ENCODE peak calls at places on chromosomes 16 and 17, in eight cellular contexts. One of them, this sample, is unnamed. For H3K36me3, the result is how much of the 10 kb centered on the place peaks cover.

GRCh38 chr16:4706871-4707270 is 13.5 kb downstream of the NUDT16L1 start:
- DNase-seq in neural progenitor cell: no peak
- DNase-seq in WERI-Rb-1: peak
- DNase-seq in heart right ventricle: no peak
- DNase-seq in Karpas-422: no peak
- DNase-seq in lung: no peak
- DNase-seq in body of pancreas: no peak
- DNase-seq in HCT116: no peak
- DNase-seq in this sample: no peak

GRCh38 chr17:1122681-1123396 is 56.9 kb downstream of the ABR start:
- DNase-seq in body of pancreas: peak
- DNase-seq in HCT116: peak
- DNase-seq in lung: peak
- DNase-seq in WERI-Rb-1: peak
- DNase-seq in Karpas-422: peak
- DNase-seq in heart right ventricle: peak
- DNase-seq in neural progenitor cell: peak
- DNase-seq in this sample: no peak

GRCh38 chr16:13923703-13924298 is 3.8 kb downstream of the ERCC4 start:
- DNase-seq in lung: no peak
- DNase-seq in heart right ventricle: no peak
- DNase-seq in body of pancreas: no peak
- DNase-seq in WERI-Rb-1: no peak
- DNase-seq in neural progenitor cell: peak
- DNase-seq in Karpas-422: peak
- DNase-seq in HCT116: peak
- DNase-seq in this sample: no peak

GRCh38 chr17:62900096-62900495 is 65.9 kb upstream of the TANC2 start:
- DNase-seq in Karpas-422: no peak
- DNase-seq in lung: no peak
- DNase-seq in heart right ventricle: no peak
- DNase-seq in neural progenitor cell: no peak
- DNase-seq in body of pancreas: no peak
- DNase-seq in WERI-Rb-1: no peak
- DNase-seq in HCT116: no peak
- DNase-seq in this sample: no peak

GRCh38 chr16:55552621-55553020 is 13.9 kb upstream of the CAPNS2 start:
- DNase-seq in lung: no peak
- DNase-seq in heart right ventricle: no peak
- DNase-seq in neural progenitor cell: no peak
- DNase-seq in WERI-Rb-1: no peak
- DNase-seq in Karpas-422: no peak
- DNase-seq in body of pancreas: no peak
- DNase-seq in HCT116: no peak
- DNase-seq in this sample: no peak

GRCh38 chr17:17084941-17085340 is 42.7 kb downstream of the MPRIP start:
- DNase-seq in Karpas-422: no peak
- DNase-seq in lung: no peak
- DNase-seq in neural progenitor cell: no peak
- DNase-seq in body of pancreas: no peak
- DNase-seq in heart right ventricle: no peak
- DNase-seq in WERI-Rb-1: no peak
- DNase-seq in HCT116: no peak
- DNase-seq in this sample: peak

GRCh38 chr17:31251075-31251474 is 46.0 kb downstream of the OMG start:
- DNase-seq in heart right ventricle: no peak
- DNase-seq in body of pancreas: no peak
- DNase-seq in Karpas-422: no peak
- DNase-seq in WERI-Rb-1: no peak
- DNase-seq in HCT116: no peak
- DNase-seq in neural progenitor cell: no peak
- DNase-seq in lung: no peak
- DNase-seq in this sample: no peak

GRCh38 chr16:26963109-26963508 is 103.6 kb upstream of the C16orf82 start:
- DNase-seq in lung: no peak
- DNase-seq in WERI-Rb-1: peak
- DNase-seq in Karpas-422: peak
- DNase-seq in heart right ventricle: no peak
- DNase-seq in body of pancreas: no peak
- DNase-seq in neural progenitor cell: peak
- DNase-seq in HCT116: peak
- DNase-seq in this sample: no peak

GRCh38 chr17:50133028-50133768 is 3.2 kb upstream of the SAMD14 start:
- DNase-seq in HCT116: no peak
- DNase-seq in neural progenitor cell: no peak
- DNase-seq in heart right ventricle: peak
- DNase-seq in WERI-Rb-1: no peak
- DNase-seq in lung: no peak
- DNase-seq in body of pancreas: no peak
- DNase-seq in Karpas-422: no peak
- DNase-seq in this sample: no peak

GRCh38 chr17:76696763-76697701 is 13.7 kb downstream of the MXRA7 start:
- DNase-seq in WERI-Rb-1: no peak
- DNase-seq in heart right ventricle: peak
- DNase-seq in HCT116: no peak
- DNase-seq in lung: no peak
- DNase-seq in neural progenitor cell: no peak
- DNase-seq in Karpas-422: no peak
- DNase-seq in body of pancreas: no peak
- DNase-seq in this sample: no peak

GRCh38 chr16:29683543-29684090 is 4.6 kb downstream of the QPRT start:
- DNase-seq in heart right ventricle: no peak
- DNase-seq in WERI-Rb-1: no peak
- DNase-seq in lung: no peak
- DNase-seq in neural progenitor cell: no peak
- DNase-seq in body of pancreas: no peak
- DNase-seq in Karpas-422: no peak
- DNase-seq in HCT116: no peak
- DNase-seq in this sample: no peak

GRCh38 chr17:49566668-49567071 is 9.0 kb upstream of the NXPH3 start:
- DNase-seq in HCT116: no peak
- DNase-seq in heart right ventricle: no peak
- DNase-seq in WERI-Rb-1: no peak
- DNase-seq in neural progenitor cell: no peak
- DNase-seq in lung: no peak
- DNase-seq in Karpas-422: no peak
- DNase-seq in body of pancreas: peak
- DNase-seq in this sample: no peak

GRCh38 chr17:39658760-39659159 is 6.4 kb upstream of the TCAP start:
- DNase-seq in neural progenitor cell: no peak
- DNase-seq in Karpas-422: no peak
- DNase-seq in HCT116: no peak
- DNase-seq in WERI-Rb-1: no peak
- DNase-seq in lung: no peak
- DNase-seq in heart right ventricle: no peak
- DNase-seq in body of pancreas: no peak
- DNase-seq in this sample: no peak

GRCh38 chr17:8413321-8413720 is 15.7 kb upstream of the RNF222 start:
- DNase-seq in neural progenitor cell: no peak
- DNase-seq in body of pancreas: no peak
- DNase-seq in heart right ventricle: no peak
- DNase-seq in Karpas-422: no peak
- DNase-seq in HCT116: no peak
- DNase-seq in WERI-Rb-1: no peak
- DNase-seq in lung: no peak
- DNase-seq in this sample: no peak
- H3K4me3 ChIP-seq in neural progenitor cell: no peak
- H3K4me3 ChIP-seq in body of pancreas: no peak
- H3K4me3 ChIP-seq in heart right ventricle: no peak
- H3K4me3 ChIP-seq in Karpas-422: no peak
- H3K4me3 ChIP-seq in HCT116: no peak
- H3K4me3 ChIP-seq in WERI-Rb-1: no peak
- H3K4me3 ChIP-seq in lung: no peak
- H3K4me3 ChIP-seq in this sample: no peak

DNA sequence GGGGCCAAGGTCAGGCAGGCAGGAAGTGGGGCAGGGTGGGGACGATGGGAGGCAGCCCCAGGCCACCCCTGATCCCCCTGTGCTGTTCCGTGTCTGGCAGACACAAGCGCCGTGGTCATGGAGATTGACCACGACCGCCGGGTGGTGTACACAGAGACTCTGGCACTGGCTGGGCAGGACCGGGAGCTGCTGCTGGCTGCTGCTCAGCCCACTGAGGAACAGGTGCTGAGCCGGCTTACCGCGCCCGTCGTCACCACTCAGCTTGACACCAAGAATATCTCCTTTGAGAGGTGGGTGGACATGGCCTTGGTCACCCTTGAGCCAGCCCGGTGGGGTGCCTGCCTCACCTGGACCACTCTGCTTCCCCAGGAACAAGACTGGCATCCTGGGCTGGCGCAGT is 13.7 kb downstream of the CORO6 start:
- DNase-seq in heart right ventricle: no peak
- DNase-seq in neural progenitor cell: no peak
- DNase-seq in body of pancreas: no peak
- DNase-seq in lung: no peak
- DNase-seq in WERI-Rb-1: no peak
- DNase-seq in Karpas-422: no peak
- DNase-seq in HCT116: no peak
- DNase-seq in this sample: peak
- H3K36me3 ChIP-seq in heart right ventricle: under half
- H3K36me3 ChIP-seq in neural progenitor cell: under half
- H3K36me3 ChIP-seq in body of pancreas: under half
- H3K36me3 ChIP-seq in lung: under half
- H3K36me3 ChIP-seq in WERI-Rb-1: under half
- H3K36me3 ChIP-seq in Karpas-422: under half
- H3K36me3 ChIP-seq in HCT116: under half
- H3K36me3 ChIP-seq in this sample: under half

DNA sequence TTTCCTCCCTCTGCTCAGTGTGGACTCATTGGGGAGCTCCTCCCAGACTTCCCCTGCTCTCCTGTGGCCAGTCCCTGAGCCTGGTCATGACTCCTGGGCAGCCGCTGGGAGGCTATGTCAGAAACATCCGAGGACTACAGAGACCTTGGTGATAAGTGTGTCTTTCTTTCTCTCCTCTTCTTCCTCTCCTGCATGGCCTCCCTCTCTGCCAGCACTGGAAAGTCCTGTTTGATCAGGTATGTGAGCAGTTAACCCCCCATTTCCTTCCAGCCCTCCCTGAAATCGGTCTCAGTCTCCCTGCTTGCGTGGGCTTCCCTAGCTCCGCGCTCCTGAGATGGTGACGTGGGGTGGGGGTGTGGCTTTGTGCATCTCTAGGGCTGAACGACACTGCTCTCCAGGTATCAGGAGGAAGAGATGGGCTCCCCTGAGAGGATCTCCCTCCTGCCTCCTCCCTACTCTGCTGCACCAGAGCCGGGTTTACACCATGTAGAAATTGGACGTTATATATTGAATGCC is 2.1 kb downstream of the RHBDL3 start:
- DNase-seq in lung: no peak
- DNase-seq in WERI-Rb-1: peak
- DNase-seq in neural progenitor cell: peak
- DNase-seq in HCT116: no peak
- DNase-seq in heart right ventricle: no peak
- DNase-seq in Karpas-422: no peak
- DNase-seq in body of pancreas: peak
- DNase-seq in this sample: no peak
- H3K4me3 ChIP-seq in lung: no peak
- H3K4me3 ChIP-seq in WERI-Rb-1: peak
- H3K4me3 ChIP-seq in neural progenitor cell: no peak
- H3K4me3 ChIP-seq in HCT116: no peak
- H3K4me3 ChIP-seq in heart right ventricle: no peak
- H3K4me3 ChIP-seq in Karpas-422: no peak
- H3K4me3 ChIP-seq in body of pancreas: no peak
- H3K4me3 ChIP-seq in this sample: no peak

GRCh38 chr16:84983308-84983707 is 28.0 kb downstream of the ZDHHC7 start:
- DNase-seq in heart right ventricle: no peak
- DNase-seq in WERI-Rb-1: no peak
- DNase-seq in lung: peak
- DNase-seq in body of pancreas: no peak
- DNase-seq in HCT116: no peak
- DNase-seq in Karpas-422: no peak
- DNase-seq in neural progenitor cell: no peak
- DNase-seq in this sample: no peak
- H3K36me3 ChIP-seq in heart right ventricle: under half
- H3K36me3 ChIP-seq in WERI-Rb-1: under half
- H3K36me3 ChIP-seq in lung: under half
- H3K36me3 ChIP-seq in body of pancreas: under half
- H3K36me3 ChIP-seq in HCT116: under half
- H3K36me3 ChIP-seq in Karpas-422: under half
- H3K36me3 ChIP-seq in neural progenitor cell: under half
- H3K36me3 ChIP-seq in this sample: half or more

DNA sequence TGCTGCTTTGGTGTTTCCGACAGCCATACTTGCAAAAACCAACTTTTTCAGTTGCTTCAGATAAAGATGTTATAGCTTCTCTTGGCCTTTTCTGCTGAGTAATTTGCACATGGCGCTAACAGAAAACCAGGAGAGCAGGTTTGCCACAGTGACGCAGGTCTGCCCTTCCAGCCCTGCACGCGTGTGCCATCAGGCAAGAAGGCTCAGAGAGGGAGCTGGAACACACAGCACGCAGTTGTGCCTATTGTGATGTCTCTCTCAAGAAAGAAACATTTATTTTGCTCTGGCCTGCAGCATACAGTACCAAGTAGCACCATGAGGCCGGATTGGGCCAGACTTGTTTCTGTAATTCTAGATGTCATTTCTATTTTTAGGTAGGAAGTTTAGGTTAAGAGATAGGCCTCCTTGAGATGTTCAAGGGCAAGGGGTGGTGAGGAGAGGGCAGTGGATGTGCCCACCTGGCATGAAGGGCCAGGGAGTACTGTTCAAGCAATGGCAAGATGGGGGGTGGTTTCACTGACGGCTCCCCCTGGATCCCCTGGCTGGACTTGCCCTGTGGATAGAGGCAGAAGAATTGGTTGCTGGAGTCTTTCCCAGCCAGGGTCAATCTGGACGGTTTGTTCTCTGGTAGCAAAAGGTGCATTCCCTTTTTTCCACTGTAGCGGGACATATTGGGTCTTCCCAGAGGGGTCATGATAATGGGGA is 1.9 kb downstream of the CBX2 start:
- DNase-seq in neural progenitor cell: no peak
- DNase-seq in HCT116: no peak
- DNase-seq in WERI-Rb-1: no peak
- DNase-seq in Karpas-422: no peak
- DNase-seq in heart right ventricle: no peak
- DNase-seq in body of pancreas: no peak
- DNase-seq in lung: no peak
- DNase-seq in this sample: no peak
- H3K4me3 ChIP-seq in neural progenitor cell: peak
- H3K4me3 ChIP-seq in HCT116: no peak
- H3K4me3 ChIP-seq in WERI-Rb-1: peak
- H3K4me3 ChIP-seq in Karpas-422: no peak
- H3K4me3 ChIP-seq in heart right ventricle: no peak
- H3K4me3 ChIP-seq in body of pancreas: no peak
- H3K4me3 ChIP-seq in lung: no peak
- H3K4me3 ChIP-seq in this sample: no peak

GRCh38 chr17:10683853-10684252 is 13.5 kb downstream of the SCO1 start:
- DNase-seq in Karpas-422: peak
- DNase-seq in heart right ventricle: no peak
- DNase-seq in lung: no peak
- DNase-seq in HCT116: peak
- DNase-seq in body of pancreas: no peak
- DNase-seq in WERI-Rb-1: no peak
- DNase-seq in neural progenitor cell: peak
- DNase-seq in this sample: no peak
- H3K36me3 ChIP-seq in Karpas-422: half or more
- H3K36me3 ChIP-seq in heart right ventricle: under half
- H3K36me3 ChIP-seq in lung: under half
- H3K36me3 ChIP-seq in HCT116: half or more
- H3K36me3 ChIP-seq in body of pancreas: under half
- H3K36me3 ChIP-seq in WERI-Rb-1: half or more
- H3K36me3 ChIP-seq in neural progenitor cell: under half
- H3K36me3 ChIP-seq in this sample: half or more

This sample was measured in RWPE2.